ENCODE peak calls at places on chromosome 9, in five cellular contexts. E, H, U, S and M are unnamed samples.

GRCh38 chr9:114777841-114778240 is 28.0 kb downstream of the TNFSF15 start:
- DNase-seq in E (peak), H (peak), U (no peak), S (no peak), M (no peak)

GRCh38 chr9:893843-894420 is 52.4 kb downstream of the DMRT1 start:
- DNase-seq in E (peak), H (peak), U (peak), S (peak), M (peak)

GRCh38 chr9:6007770-6008168 is 7.7 kb downstream of the RANBP6 start:
- DNase-seq in E (peak), H (peak), U (peak), S (peak), M (peak)

GRCh38 chr9:133604214-133604613 is 5.0 kb downstream of the FAM163B start:
- DNase-seq in E (no peak), H (no peak), U (no peak), S (no peak), M (no peak)

GRCh38 chr9:98854206-98854756 is 46.8 kb downstream of the GALNT12 start:
- DNase-seq in E (no peak), H (no peak), U (no peak), S (no peak), M (no peak)

GRCh38 chr9:14096182-14096922 is 217.6 kb downstream of the NFIB start:
- DNase-seq in E (peak), H (peak), U (no peak), S (no peak), M (peak)

GRCh38 chr9:119366909-119367690 is 2.1 kb downstream of the BRINP1 start:
- DNase-seq in E (no peak), H (peak), U (no peak), S (no peak), M (no peak)

GRCh38 chr9:37840560-37841194 is 40.1 kb downstream of the DCAF10 start:
- DNase-seq in E (peak), H (no peak), U (no peak), S (no peak), M (no peak)

GRCh38 chr9:135284386-135285134 is 195.0 kb upstream of the PPP1R26 start:
- DNase-seq in E (no peak), H (no peak), U (no peak), S (no peak), M (no peak)

GRCh38 chr9:88737876-88738275 is 202.9 kb downstream of the NXNL2 start:
- DNase-seq in E (peak), H (no peak), U (no peak), S (no peak), M (no peak)

GRCh38 chr9:87518702-87519335 is 21.2 kb downstream of the DAPK1 start:
- DNase-seq in E (peak), H (no peak), U (no peak), S (no peak), M (peak)

GRCh38 chr9:131809941-131810344 is 70.1 kb upstream of the RAPGEF1 start:
- DNase-seq in E (no peak), H (no peak), U (no peak), S (no peak), M (peak)

GRCh38 chr9:131608469-131609115 is 63.3 kb downstream of the PRRT1B start:
- DNase-seq in E (peak), H (peak), U (no peak), S (no peak), M (peak)

GRCh38 chr9:130263601-130264413 is 1.8 kb upstream of the HMCN2 start:
- DNase-seq in E (no peak), H (peak), U (no peak), S (no peak), M (no peak)